ENCODE peak calls at places on chromosomes 11 and 22, in nine cellular contexts. V is lower lobe of right lung, O is fibroblast of pulmonary artery, Z is cardiac fibroblast, F is HL-60, J is fibroblast of lung, B is fibroblast of mammary gland, C is astrocyte of the spinal cord, G is AG04449. N is an unnamed sample.

GRCh38 chr11:75096456-75097172 is at the start of gene OR2AT4:
- DNase-seq in V (no peak), O (no peak), Z (no peak), F (no peak), J (no peak), B (no peak), C (no peak), G (no peak), N (no peak)

GRCh38 chr11:67288198-67288451 is 978 bp upstream of the ANKRD13D start:
- DNase-seq in V (no peak), O (no peak), Z (no peak), F (no peak), J (no peak), B (no peak), C (no peak), G (no peak), N (no peak)

GRCh38 chr22:49726022-49726681 is 101.5 kb downstream of the BRD1 start:
- DNase-seq in V (no peak), O (no peak), Z (no peak), F (no peak), J (no peak), B (no peak), C (no peak), G (no peak), N (no peak)

GRCh38 chr11:77147668-77148321 is 19.7 kb downstream of the MYO7A start:
- DNase-seq in V (peak; percentile 49), O (no peak), Z (no peak), F (no peak), J (peak; percentile 28), B (no peak), C (peak; percentile 67), G (no peak), N (peak; percentile 89)

GRCh38 chr11:60914620-60915249 is 777 bp downstream of the TMEM109 start:
- DNase-seq in V (no peak), O (peak; percentile 26), Z (peak; percentile 46), F (no peak), J (peak; percentile 31), B (peak; percentile 24), C (peak; percentile 47), G (no peak), N (peak; percentile 60)

GRCh38 chr11:112665291-112665690 is 295.9 kb upstream of the NCAM1 start:
- DNase-seq in V (no peak), O (no peak), Z (no peak), F (no peak), J (no peak), B (no peak), C (no peak), G (no peak), N (no peak)

GRCh38 chr11:47143322-47143721 is 33.4 kb downstream of the ARFGAP2 start:
- DNase-seq in V (no peak), O (peak; percentile 68), Z (peak; percentile 78), F (no peak), J (peak; percentile 88), B (peak; percentile 57), C (peak; percentile 84), G (peak; percentile 47), N (no peak)

GRCh38 chr11:68261749-68262543 is 9.8 kb downstream of the C11orf24 start:
- DNase-seq in V (no peak), O (no peak), Z (no peak), F (no peak), J (no peak), B (no peak), C (no peak), G (no peak), N (no peak)

GRCh38 chr11:9490376-9490775 is 29.6 kb downstream of the ZNF143 start:
- DNase-seq in V (no peak), O (no peak), Z (no peak), F (no peak), J (no peak), B (no peak), C (no peak), G (no peak), N (no peak)

GRCh38 chr22:32020117-32020516 is 22.9 kb upstream of the SLC5A1 start:
- DNase-seq in V (no peak), O (peak; percentile 74), Z (peak; percentile 89), F (no peak), J (peak; percentile 66), B (peak; percentile 92), C (peak; percentile 82), G (peak; percentile 33), N (no peak)

GRCh38 chr11:107851704-107852315 is 6.8 kb downstream of the SLC35F2 start:
- DNase-seq in V (no peak), O (no peak), Z (no peak), F (no peak), J (no peak), B (no peak), C (no peak), G (no peak), N (no peak)

GRCh38 chr11:12201016-12201985 is 90.9 kb downstream of the MICAL2 start:
- DNase-seq in V (no peak), O (peak; percentile 97), Z (peak; percentile 95), F (no peak), J (peak; percentile 77), B (peak; percentile 91), C (peak; percentile 94), G (peak; percentile 98), N (no peak)

GRCh38 chr11:1300569-1301187 is 8.8 kb downstream of the TOLLIP start:
- DNase-seq in V (peak; percentile 37), O (no peak), Z (no peak), F (no peak), J (no peak), B (no peak), C (no peak), G (no peak), N (no peak)

GRCh38 chr11:72174299-72175070 is 17.5 kb upstream of the FOLR1 start:
- DNase-seq in V (no peak), O (no peak), Z (no peak), F (no peak), J (no peak), B (no peak), C (no peak), G (no peak), N (no peak)

GRCh38 chr11:117830072-117830471 is 5.5 kb upstream of the FXYD2 start:
- DNase-seq in V (no peak), O (no peak), Z (no peak), F (no peak), J (no peak), B (no peak), C (no peak), G (no peak), N (no peak)

GRCh38 chr11:74636633-74637184 is 44.3 kb downstream of the POLD3 start:
- DNase-seq in V (no peak), O (peak; percentile 87), Z (peak; percentile 92), F (peak; percentile 56), J (peak; percentile 88), B (peak; percentile 92), C (peak; percentile 82), G (peak; percentile 78), N (no peak)

GRCh38 chr11:124864892-124865180 is 396 bp upstream of the ROBO3 start:
- DNase-seq in V (no peak), O (no peak), Z (no peak), F (no peak), J (no peak), B (no peak), C (no peak), G (no peak), N (no peak)
- H3K4me3 ChIP-seq in V (no peak overlapping the region), O (no peak overlapping the region), Z (no peak overlapping the region), F (no peak overlapping the region), J (no peak overlapping the region), B (no peak overlapping the region), C (no peak overlapping the region), G (no peak overlapping the region), N (peak overlapping the region; percentile 57)

GRCh38 chr11:83464181-83464580 is 178.0 kb upstream of the CCDC90B start:
- DNase-seq in V (no peak), O (no peak), Z (no peak), F (no peak), J (no peak), B (no peak), C (no peak), G (no peak), N (no peak)

GRCh38 chr11:83456075-83456474 is 169.9 kb upstream of the CCDC90B start:
- DNase-seq in V (no peak), O (no peak), Z (no peak), F (no peak), J (no peak), B (no peak), C (no peak), G (no peak), N (peak; percentile 61)

GRCh38 chr11:83454674-83455073 is 168.5 kb upstream of the CCDC90B start:
- DNase-seq in V (no peak), O (no peak), Z (no peak), F (no peak), J (no peak), B (no peak), C (no peak), G (no peak), N (no peak)

DNA sequence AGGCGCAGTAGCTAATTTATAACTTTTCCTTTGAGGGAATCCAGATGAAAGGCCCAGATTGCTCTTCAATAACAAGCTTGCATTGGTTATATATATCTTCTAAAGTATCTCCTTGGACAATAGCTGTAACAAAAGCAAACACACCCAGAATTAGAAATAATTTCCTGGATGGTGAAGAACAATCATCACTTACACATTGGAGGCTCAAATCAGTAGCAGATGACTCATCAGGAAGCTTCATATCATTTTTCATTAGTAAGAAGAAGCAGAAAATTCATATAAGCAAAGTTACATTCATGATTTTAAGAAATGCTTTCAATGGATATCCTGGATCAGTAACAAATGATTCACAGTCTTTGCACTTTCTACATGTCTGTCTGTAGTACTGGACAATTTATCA is 173.6 kb upstream of the CCDC90B start:
- DNase-seq in V (no peak), O (peak; percentile 3), Z (no peak), F (no peak), J (no peak), B (peak; percentile 5), C (no peak), G (no peak), N (no peak)
- H3K4me3 ChIP-seq in V (no peak overlapping the region), O (no peak overlapping the region), Z (no peak overlapping the region), F (no peak overlapping the region), J (no peak overlapping the region), B (no peak overlapping the region), C (no peak overlapping the region), G (no peak overlapping the region), N (no peak overlapping the region)

DNA sequence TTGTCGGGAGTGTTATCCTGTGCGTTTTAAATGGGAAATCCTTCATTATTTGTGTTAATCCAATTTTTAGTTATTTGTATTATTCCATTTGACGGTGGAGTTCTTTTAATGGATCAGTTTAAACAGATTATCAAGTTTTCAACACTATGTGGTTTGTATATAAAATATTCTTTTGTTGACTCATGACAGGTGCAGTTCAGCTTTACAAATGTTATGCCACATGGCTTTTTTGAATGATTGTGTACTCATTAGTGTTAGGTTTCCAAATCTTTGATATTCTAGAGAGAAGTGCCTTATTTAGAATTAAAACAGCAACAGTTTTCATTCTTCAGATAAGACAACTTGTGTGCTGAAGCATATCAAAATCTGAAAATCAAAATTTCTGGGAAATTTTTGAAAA is 2.4 kb downstream of the JAM3 start:
- DNase-seq in V (no peak), O (no peak), Z (no peak), F (no peak), J (no peak), B (no peak), C (no peak), G (no peak), N (no peak)
- H3K4me3 ChIP-seq in V (no peak overlapping the region), O (no peak overlapping the region), Z (no peak overlapping the region), F (no peak overlapping the region), J (no peak overlapping the region), B (no peak overlapping the region), C (no peak overlapping the region), G (no peak overlapping the region), N (no peak overlapping the region)

DNA sequence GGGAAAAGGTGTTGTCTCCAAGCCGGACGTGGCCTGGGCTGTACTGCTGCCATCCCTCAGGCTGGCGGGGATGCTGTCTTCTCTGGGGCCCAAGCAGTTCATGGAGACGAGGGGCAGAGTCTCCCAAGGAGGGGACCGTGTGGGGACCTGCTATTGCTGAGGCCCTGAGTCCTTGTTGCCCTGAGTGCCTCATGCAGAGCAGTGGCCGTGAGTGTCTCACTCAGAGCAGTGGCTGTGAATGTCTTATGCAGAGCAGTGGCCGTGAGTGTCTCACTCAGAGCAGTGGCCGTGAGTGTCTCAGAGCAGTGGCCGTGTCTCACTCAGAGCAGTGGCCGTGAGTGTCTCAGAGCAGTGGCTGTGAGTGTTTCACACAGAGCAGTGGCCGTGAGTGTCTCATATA is 54.7 kb downstream of the GRAMD4 start:
- DNase-seq in V (no peak), O (no peak), Z (no peak), F (no peak), J (no peak), B (no peak), C (no peak), G (no peak), N (no peak)
- H3K4me3 ChIP-seq in V (peak overlapping the region; percentile 19), O (no peak overlapping the region), Z (no peak overlapping the region), F (no peak overlapping the region), J (no peak overlapping the region), B (no peak overlapping the region), C (no peak overlapping the region), G (no peak overlapping the region), N (no peak overlapping the region)

N was measured in neural progenitor cell.